ENCODE peak calls at places on chromosomes 11 and 22, in five cellular contexts. P is nephron progenitor cell, K is GM12878, L is uterus, T is HL-60. I is an unnamed sample.
A peak's percentile ranks its signal among the peaks of the same experiment; 100 is the strongest.

GRCh38 chr11:96178014-96178745 is 164.8 kb downstream of the MAML2 start:
- DNase-seq in P (peak; percentile 51), K (no peak), L (no peak), T (no peak), I (no peak)

GRCh38 chr11:8784936-8785335 is 102.3 kb downstream of the RPL27A start:
- DNase-seq in P (no peak), K (no peak), L (no peak), T (no peak), I (no peak)

GRCh38 chr11:73962097-73962705 is 11.4 kb downstream of the DNAJB13 start:
- DNase-seq in P (no peak), K (no peak), L (no peak), T (no peak), I (no peak)

GRCh38 chr11:78676026-78676557 is 101.4 kb upstream of the NARS2 start:
- DNase-seq in P (no peak), K (no peak), L (no peak), T (no peak), I (no peak)

GRCh38 chr11:62013266-62014157 is 46.1 kb upstream of the FTH1 start:
- DNase-seq in P (no peak), K (no peak), L (peak; percentile 35), T (no peak), I (no peak)

GRCh38 chr11:27830206-27830605 is 130.0 kb upstream of the BDNF start:
- DNase-seq in P (no peak), K (no peak), L (no peak), T (no peak), I (no peak)

GRCh38 chr11:42536961-42537360 is 774.8 kb upstream of the API5 start:
- DNase-seq in P (no peak), K (no peak), L (no peak), T (no peak), I (no peak)

GRCh38 chr11:79940165-79940564 is 499.3 kb upstream of the TENM4 start:
- DNase-seq in P (peak; percentile 10), K (no peak), L (no peak), T (no peak), I (no peak)

GRCh38 chr22:21947040-21948014 is 5.3 kb downstream of the PPM1F start:
- DNase-seq in P (no peak), K (no peak), L (peak; percentile 63), T (no peak), I (no peak)

GRCh38 chr22:50209893-50210292 is 9.1 kb downstream of the SELENOO start:
- DNase-seq in P (peak; percentile 69), K (no peak), L (peak; percentile 73), T (no peak), I (peak; percentile 92)

GRCh38 chr11:116916052-116916451 is 78.6 kb upstream of the APOA1 start:
- DNase-seq in P (no peak), K (no peak), L (no peak), T (no peak), I (no peak)

GRCh38 chr11:116925050-116925449 is 87.6 kb upstream of the APOA1 start:
- DNase-seq in P (no peak), K (no peak), L (no peak), T (no peak), I (no peak)

GRCh38 chr11:116917632-116918031 is 80.2 kb upstream of the APOA1 start:
- DNase-seq in P (no peak), K (no peak), L (no peak), T (no peak), I (no peak)

GRCh38 chr11:116916872-116917271 is 79.5 kb upstream of the APOA1 start:
- DNase-seq in P (no peak), K (no peak), L (no peak), T (no peak), I (no peak)

DNA sequence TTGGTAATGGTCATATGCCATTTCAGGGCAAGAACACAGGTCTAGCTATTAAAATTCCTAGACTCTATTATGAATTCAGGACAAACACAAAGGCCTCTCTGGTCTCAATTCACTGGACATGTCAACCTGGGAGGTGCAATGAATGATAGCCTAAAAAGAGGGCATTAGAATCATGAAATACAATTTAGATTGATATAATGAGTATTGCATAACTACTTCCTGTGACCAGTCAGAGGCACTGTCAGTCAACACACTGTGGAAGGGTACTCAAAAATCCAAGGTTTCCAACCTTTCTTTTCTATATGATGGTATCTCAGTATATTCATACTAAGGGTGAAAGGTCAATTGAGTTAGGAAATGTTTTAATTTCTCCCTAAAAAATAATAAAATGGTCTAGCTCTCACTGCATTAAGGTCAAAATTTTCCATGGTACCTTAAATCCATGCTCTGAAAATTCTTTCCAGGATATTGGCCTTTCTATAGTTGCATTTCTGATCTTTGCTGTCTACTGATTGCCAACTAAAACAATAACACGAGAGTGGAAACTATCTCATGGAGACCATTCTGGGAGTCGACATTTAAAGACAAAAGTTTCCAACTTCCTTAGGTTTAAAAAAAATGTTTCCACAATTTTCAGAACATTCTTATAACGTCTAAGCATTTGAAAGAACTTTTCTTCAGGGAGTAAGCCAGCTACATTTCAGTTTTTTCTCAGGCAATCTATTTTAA is 81.7 kb upstream of the APOA1 start:
- DNase-seq in P (no peak), K (no peak), L (no peak), T (no peak), I (no peak)
- TF ChIP-seq CTCF in P (no peak), K (no peak), L (no peak), T (no peak), I (no peak)

GRCh38 chr11:86150826-86151187 is 81.9 kb upstream of the PICALM start:
- DNase-seq in P (no peak), K (no peak), L (no peak), T (no peak), I (no peak)
- TF ChIP-seq CTCF in P (no peak), K (no peak), L (no peak), T (no peak), I (no peak)

DNA sequence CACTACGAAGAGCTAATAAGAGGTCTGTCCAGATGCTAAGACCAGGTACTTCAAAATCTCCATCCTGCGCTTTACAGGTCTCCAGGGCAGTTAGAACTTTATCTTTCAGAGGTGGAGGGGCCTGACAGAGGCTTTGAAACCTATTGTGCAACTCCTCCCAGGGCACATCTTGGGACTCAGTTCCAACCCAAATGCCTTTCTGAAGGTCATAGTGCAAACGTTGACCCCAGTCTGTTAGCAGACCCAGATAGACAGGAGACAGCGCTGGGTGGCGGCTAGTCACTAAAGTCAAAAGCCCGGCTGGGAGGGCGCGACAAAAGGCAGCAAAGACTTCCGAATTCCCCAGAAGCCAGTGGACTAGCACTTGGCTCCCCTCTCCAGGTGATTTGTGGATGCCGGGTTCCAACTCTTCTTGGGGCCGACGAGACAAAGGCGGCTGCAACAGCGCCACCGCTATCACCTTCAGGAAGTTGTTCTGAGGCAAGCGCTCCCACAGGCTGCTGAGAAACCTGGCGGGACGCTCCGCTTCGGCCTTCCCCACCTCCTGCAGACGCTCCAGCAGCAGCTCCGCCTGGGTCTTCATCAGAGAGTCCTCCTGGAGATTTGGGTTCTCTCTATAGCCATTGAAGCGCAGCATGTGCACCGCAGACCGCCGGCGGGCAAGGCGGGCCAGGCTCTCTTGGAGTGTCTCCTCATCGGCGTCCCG is 728 bp downstream of the FANCF start:
- DNase-seq in P (peak; percentile 67), K (peak; percentile 28), L (peak; percentile 44), T (peak; percentile 34), I (peak; percentile 44)
- TF ChIP-seq CTCF in P (peak; percentile 18), K (peak; percentile 67), L (peak; percentile 3), T (peak; percentile 17), I (peak; percentile 64)

DNA sequence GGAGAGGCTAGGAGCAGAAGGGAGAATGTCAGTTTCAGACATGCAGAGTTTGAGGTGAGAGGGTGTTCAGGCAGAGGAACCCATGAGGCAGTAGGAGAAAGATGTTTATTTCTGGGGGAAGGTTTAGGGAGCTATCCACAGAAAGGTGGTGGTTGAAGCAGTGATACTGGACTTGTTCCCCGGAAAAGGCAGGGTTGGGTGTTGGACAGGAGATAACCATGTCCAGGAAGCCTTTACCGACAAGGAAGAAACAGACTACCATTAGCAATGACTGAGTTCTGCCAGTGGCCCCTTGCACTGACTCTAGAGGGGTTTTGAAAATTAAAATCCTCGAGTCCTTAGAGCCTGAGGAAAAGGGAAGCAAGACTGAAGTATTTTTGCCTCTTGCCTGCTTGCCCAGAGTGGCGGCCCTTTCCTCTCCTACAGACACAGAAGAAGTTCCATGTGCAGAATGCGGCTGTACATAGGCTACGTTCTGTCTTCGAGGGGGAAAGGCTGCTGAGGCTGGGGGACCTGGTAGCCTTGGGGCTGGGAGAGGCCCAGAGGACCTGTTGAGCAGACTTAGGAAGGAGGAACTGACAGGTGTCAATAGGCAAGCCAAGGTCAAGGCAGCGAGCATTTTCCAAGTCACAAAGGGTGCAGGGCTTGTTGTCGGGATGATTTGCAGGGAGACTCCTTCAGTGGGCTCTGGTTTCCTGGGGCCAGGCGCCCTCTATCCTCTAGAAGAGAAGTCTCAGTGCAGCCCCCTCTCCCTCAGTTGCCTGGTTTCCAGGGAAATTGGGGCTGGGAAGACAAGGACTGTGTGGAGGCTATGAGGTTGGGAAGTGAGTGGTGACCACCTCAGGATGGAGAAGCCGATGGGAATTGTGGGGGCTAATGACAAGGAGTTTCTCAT is 146.7 kb downstream of the LDLRAD3 start:
- DNase-seq in P (peak; percentile 16), K (no peak), L (no peak), T (no peak), I (no peak)
- TF ChIP-seq CTCF in P (no peak), K (no peak), L (no peak), T (no peak), I (no peak)

I was measured in GM13977.